ENCODE peak calls at places on chromosomes 6 and 20, in ten cellular contexts. P is pancreas; O is SJCRH30; H is upper lobe of right lung; D is fibroblast of lung; I is hepatocyte; S is left lung; Q is CD4-positive, CD25-positive, alpha-beta regulatory T cell; T is lung; E is transverse colon. F is an unnamed sample.

GRCh38 chr6:25041676-25042598 is 106.2 kb upstream of the RIPOR2 start:
- DNase-seq in H (no peak), D (no peak), O (no peak), S (no peak), T (no peak), E (peak; percentile 30), I (no peak), Q (peak; percentile 56), P (no peak), F (no peak)

GRCh38 chr6:15312500-15312899 is 66.6 kb downstream of the JARID2 start:
- DNase-seq in O (no peak), E (no peak), T (no peak), I (no peak), H (no peak), P (no peak), S (no peak), Q (no peak), D (peak; percentile 53), F (no peak)

GRCh38 chr6:167738386-167738785 is 88.3 kb upstream of the AFDN start:
- DNase-seq in O (no peak), D (no peak), H (no peak), I (no peak), T (no peak), P (no peak), Q (no peak), S (no peak), E (no peak), F (no peak)

GRCh38 chr20:2800590-2801458 is at the start of gene CPXM1:
- DNase-seq in E (no peak), D (no peak), S (no peak), P (no peak), I (peak; percentile 55), Q (no peak), H (no peak), O (no peak), T (no peak), F (no peak)

GRCh38 chr6:90406142-90406794 is 109.6 kb upstream of the BACH2 start:
- DNase-seq in P (no peak), E (no peak), O (no peak), H (no peak), D (peak; percentile 82), T (no peak), I (peak; percentile 52), S (no peak), Q (no peak), F (no peak)

GRCh38 chr6:35731414-35731735 is 5.5 kb upstream of the ARMC12 start:
- DNase-seq in E (peak; percentile 98), O (peak; percentile 88), P (peak; percentile 86), Q (peak; percentile 83), H (peak; percentile 99), D (peak; percentile 75), T (peak; percentile 97), S (peak; percentile 95), I (peak; percentile 94), F (peak; percentile 80)

GRCh38 chr6:45737331-45738056 is 278.2 kb downstream of the CLIC5 start:
- DNase-seq in E (no peak), T (no peak), Q (no peak), S (no peak), P (no peak), D (no peak), I (no peak), O (no peak), H (no peak), F (no peak)

GRCh38 chr6:85580878-85581267 is 12.8 kb downstream of the SNX14 start:
- DNase-seq in Q (no peak), T (no peak), I (peak; percentile 11), D (peak; percentile 80), S (no peak), H (no peak), E (no peak), P (peak; percentile 58), O (no peak), F (no peak)

GRCh38 chr6:11364971-11365397 is 132.5 kb upstream of the NEDD9 start:
- DNase-seq in T (peak; percentile 60), Q (no peak), D (peak; percentile 56), P (peak; percentile 17), S (no peak), E (no peak), O (no peak), I (peak; percentile 51), H (no peak), F (no peak)

GRCh38 chr6:160520043-160520904 is 143.8 kb downstream of the LPA start:
- DNase-seq in Q (peak; percentile 62), O (peak; percentile 93), D (peak; percentile 57), P (peak; percentile 88), H (peak; percentile 89), I (peak; percentile 82), E (peak; percentile 84), T (peak; percentile 79), S (peak; percentile 74), F (no peak)

GRCh38 chr6:44681782-44682181 is 294.3 kb downstream of the CDC5L start:
- DNase-seq in I (no peak), P (no peak), O (peak; percentile 98), H (no peak), S (no peak), E (no peak), T (no peak), D (peak; percentile 79), Q (no peak), F (no peak)

GRCh38 chr6:157688960-157689599 is 134.0 kb upstream of the SNX9 start:
- DNase-seq in D (no peak), S (no peak), H (peak; percentile 62), I (peak; percentile 29), Q (no peak), O (peak; percentile 90), P (no peak), E (peak; percentile 70), T (no peak), F (no peak)

GRCh38 chr20:14360386-14360785 is 23.0 kb upstream of the FLRT3 start:
- DNase-seq in T (no peak), S (no peak), D (no peak), P (no peak), O (peak; percentile 71), Q (no peak), H (no peak), I (peak; percentile 12), E (no peak), F (no peak)

GRCh38 chr6:77502966-77503365 is 39.7 kb upstream of the HTR1B start:
- DNase-seq in D (peak; percentile 34), I (no peak), P (no peak), E (no peak), O (no peak), Q (no peak), H (no peak), S (no peak), T (no peak), F (no peak)

GRCh38 chr20:21396045-21396893 is 1.1 kb downstream of the NKX2-4 start:
- DNase-seq in E (no peak), I (peak; percentile 22), D (no peak), P (peak; percentile 13), Q (no peak), H (peak; percentile 66), O (no peak), T (no peak), S (no peak), F (no peak)

GRCh38 chr20:63491078-63491477 is 7.8 kb downstream of the EEF1A2 start:
- DNase-seq in Q (no peak), H (no peak), O (no peak), D (no peak), S (no peak), E (no peak), I (no peak), P (no peak), T (no peak), F (no peak)

DNA sequence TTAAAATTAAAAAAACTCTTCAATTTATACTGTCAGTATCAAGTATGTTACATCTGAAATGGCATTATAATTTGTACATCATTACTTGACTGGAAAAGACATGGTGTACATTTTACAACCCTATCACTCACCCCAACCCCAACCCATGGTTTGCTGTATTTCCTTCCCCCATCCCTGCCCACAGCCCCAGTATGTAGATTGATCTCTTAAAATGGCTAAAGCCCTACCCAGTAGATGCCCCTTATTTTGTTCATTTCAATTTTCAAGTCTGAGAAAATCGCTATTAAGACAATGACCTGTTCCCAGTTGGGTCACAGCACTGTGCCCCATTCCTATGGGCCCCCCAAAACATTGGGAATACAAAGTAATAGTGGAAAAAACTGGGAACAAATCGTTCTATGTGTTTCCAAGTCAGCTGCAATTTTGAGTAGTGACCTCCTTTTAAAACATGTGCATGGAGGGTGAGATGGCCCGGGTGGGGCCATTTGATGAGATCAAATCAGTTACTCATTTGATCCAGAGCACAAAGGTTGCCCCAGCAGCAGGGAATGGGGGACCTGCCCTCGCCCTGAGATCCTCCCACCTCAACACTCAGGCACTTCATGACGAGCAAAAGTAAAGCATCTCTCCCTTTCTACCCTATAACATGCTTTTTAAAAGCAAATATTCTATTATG is 13.3 kb downstream of the EZR start:
- DNase-seq in S (no peak), H (no peak), I (no peak), O (no peak), T (no peak), D (no peak), Q (no peak), E (peak; percentile 63), P (no peak), F (no peak)
- H3K27ac ChIP-seq in S (no peak overlapping the region), H (no peak overlapping the region), I (no peak overlapping the region), O (no peak overlapping the region), T (no peak overlapping the region), D (no peak overlapping the region), Q (peak overlapping the region; percentile 47), E (peak overlapping the region; percentile 50), P (no peak overlapping the region), F (peak overlapping the region; percentile 79)

DNA sequence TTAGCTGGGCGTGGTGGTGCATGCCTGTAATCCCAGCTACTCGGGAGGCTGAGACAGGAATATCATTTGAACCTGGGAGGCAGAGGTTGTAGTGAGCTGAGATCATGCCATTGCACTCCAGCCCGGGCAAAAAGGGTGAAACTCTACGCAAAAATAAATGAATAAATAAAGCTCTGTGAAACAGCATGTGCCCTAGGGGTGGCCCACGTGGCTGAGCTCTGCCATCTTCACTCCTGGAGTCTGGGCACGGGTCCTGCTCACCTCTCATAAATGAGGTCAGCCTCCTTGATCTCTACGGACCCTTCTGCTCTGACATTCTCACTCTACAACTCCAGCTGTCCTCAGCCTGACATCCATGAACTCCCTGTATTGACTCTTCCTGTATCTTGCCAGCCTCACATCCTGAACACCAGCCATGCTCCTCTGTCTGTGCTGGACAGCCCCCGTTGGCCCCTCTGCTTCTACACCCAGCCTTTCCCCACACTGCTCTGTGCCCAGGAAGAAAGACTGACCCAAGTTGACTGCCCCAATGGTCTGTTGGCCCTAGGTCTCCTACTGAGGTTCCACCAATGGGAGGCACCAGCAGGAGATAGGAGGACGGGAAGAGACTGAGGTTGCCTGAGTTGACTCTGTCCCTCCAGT is 21.9 kb downstream of the CPNE5 start:
- DNase-seq in D (no peak), I (no peak), E (no peak), H (no peak), P (no peak), T (no peak), O (no peak), Q (no peak), S (no peak), F (no peak)
- H3K27ac ChIP-seq in D (no peak overlapping the region), I (no peak overlapping the region), E (no peak overlapping the region), H (no peak overlapping the region), P (no peak overlapping the region), T (no peak overlapping the region), O (no peak overlapping the region), Q (no peak overlapping the region), S (no peak overlapping the region), F (no peak overlapping the region)

GRCh38 chr6:111591901-111592461 is 13.7 kb downstream of the TRAF3IP2 start:
- DNase-seq in T (no peak), S (no peak), I (no peak), D (peak; percentile 75), E (no peak), Q (no peak), H (no peak), O (no peak), P (no peak), F (no peak)
- H3K27ac ChIP-seq in T (peak overlapping the region; percentile 93), S (peak overlapping the region; percentile 55), I (peak overlapping the region; percentile 71), D (peak overlapping the region; percentile 98), E (peak overlapping the region; percentile 75), Q (no peak overlapping the region), H (peak overlapping the region; percentile 72), O (no peak overlapping the region), P (peak overlapping the region; percentile 18), F (peak overlapping the region; percentile 78)

GRCh38 chr20:41476013-41476441 is 109.4 kb upstream of the EMILIN3 start:
- DNase-seq in H (no peak), P (peak; percentile 66), E (peak; percentile 16), Q (no peak), D (peak; percentile 79), I (no peak), T (no peak), S (no peak), O (peak; percentile 99), F (no peak)
- H3K27ac ChIP-seq in H (no peak overlapping the region), P (peak overlapping the region; percentile 87), E (peak overlapping the region; percentile 22), Q (no peak overlapping the region), D (no peak overlapping the region), I (no peak overlapping the region), T (no peak overlapping the region), S (peak overlapping the region; percentile 16), O (peak overlapping the region; percentile 88), F (peak overlapping the region; percentile 21)

F was measured in esophagus squamous epithelium.